ENCODE peak calls at places on chromosomes 6 and 20, in five cellular contexts. G, C, R, B and I are unnamed samples.

GRCh38 chr20:60209048-60209447 is 250.8 kb downstream of the CDH26 start:
- DNase-seq in G (no peak), C (no peak), R (no peak), B (no peak), I (no peak)

GRCh38 chr6:153816306-153816845 is 222.7 kb upstream of the OPRM1 start:
- DNase-seq in G (peak), C (no peak), R (no peak), B (no peak), I (no peak)

GRCh38 chr20:57361517-57361916 is 10.5 kb downstream of the RAE1 start:
- DNase-seq in G (no peak), C (no peak), R (no peak), B (peak), I (peak)

GRCh38 chr6:45586216-45587171 is 208.8 kb upstream of the SUPT3H start:
- DNase-seq in G (no peak), C (peak), R (no peak), B (no peak), I (no peak)

GRCh38 chr6:102114402-102114801 is 720.9 kb downstream of the GRIK2 start:
- DNase-seq in G (no peak), C (no peak), R (no peak), B (no peak), I (no peak)

GRCh38 chr20:796916-797315 is 28.6 kb upstream of the SLC52A3 start:
- DNase-seq in G (no peak), C (no peak), R (no peak), B (no peak), I (no peak)

GRCh38 chr20:63979549-63980316 is at the start of gene SAMD10:
- DNase-seq in G (peak), C (peak), R (peak), B (no peak), I (no peak)

GRCh38 chr6:113211185-113211584 is 646.0 kb upstream of the MARCKS start:
- DNase-seq in G (peak), C (no peak), R (no peak), B (no peak), I (no peak)

GRCh38 chr6:161383951-161384350 is 110.1 kb upstream of the AGPAT4 start:
- DNase-seq in G (no peak), C (no peak), R (no peak), B (no peak), I (no peak)

GRCh38 chr6:33787954-33788693 is 806 bp downstream of the LEMD2 start:
- DNase-seq in G (peak), C (peak), R (peak), B (peak), I (peak)

GRCh38 chr6:30411515-30412207 is 66.7 kb downstream of the RPP21 start:
- DNase-seq in G (peak), C (peak), R (no peak), B (peak), I (no peak)